ENCODE peak calls at places on chromosomes 4 and X, in seven cellular contexts. One of them, this sample, is unnamed.

GRCh38 chr4:154711522-154711921 is 32.3 kb upstream of the LRAT start:
- DNase-seq in activated CD4-positive, alpha-beta T cell treated with anti-CD3 and anti-CD28 coated beads, Interleukin-2, amount 50 U/mL, for 4 hours: no peak
- DNase-seq in transverse colon: no peak
- DNase-seq in tibial nerve: no peak
- DNase-seq in naive thymus-derived CD8-positive, alpha-beta T cell: no peak
- DNase-seq in stimulated activated CD4-positive, alpha-beta T cell treated with anti-CD3 and anti-CD28 coated beads, Interleukin-2, amount 100 ng/mL, for 48 hours: no peak
- DNase-seq in NCI-H510A: no peak
- DNase-seq in this sample: no peak

GRCh38 chrX:154023276-154024000 is 3.7 kb upstream of the IRAK1 start:
- DNase-seq in tibial nerve: no peak
- DNase-seq in stimulated activated CD4-positive, alpha-beta T cell treated with anti-CD3 and anti-CD28 coated beads, Interleukin-2, amount 100 ng/mL, for 48 hours: no peak
- DNase-seq in naive thymus-derived CD8-positive, alpha-beta T cell: no peak
- DNase-seq in transverse colon: no peak
- DNase-seq in NCI-H510A: no peak
- DNase-seq in activated CD4-positive, alpha-beta T cell treated with anti-CD3 and anti-CD28 coated beads, Interleukin-2, amount 50 U/mL, for 4 hours: no peak
- DNase-seq in this sample: no peak

GRCh38 chrX:101265869-101266428 is 25.2 kb downstream of the TAF7L start:
- DNase-seq in naive thymus-derived CD8-positive, alpha-beta T cell: no peak
- DNase-seq in tibial nerve: no peak
- DNase-seq in transverse colon: no peak
- DNase-seq in activated CD4-positive, alpha-beta T cell treated with anti-CD3 and anti-CD28 coated beads, Interleukin-2, amount 50 U/mL, for 4 hours: no peak
- DNase-seq in stimulated activated CD4-positive, alpha-beta T cell treated with anti-CD3 and anti-CD28 coated beads, Interleukin-2, amount 100 ng/mL, for 48 hours: no peak
- DNase-seq in NCI-H510A: peak
- DNase-seq in this sample: no peak

GRCh38 chr4:142405021-142405991 is 440.8 kb downstream of the INPP4B start:
- DNase-seq in NCI-H510A: no peak
- DNase-seq in tibial nerve: peak
- DNase-seq in activated CD4-positive, alpha-beta T cell treated with anti-CD3 and anti-CD28 coated beads, Interleukin-2, amount 50 U/mL, for 4 hours: peak
- DNase-seq in stimulated activated CD4-positive, alpha-beta T cell treated with anti-CD3 and anti-CD28 coated beads, Interleukin-2, amount 100 ng/mL, for 48 hours: peak
- DNase-seq in naive thymus-derived CD8-positive, alpha-beta T cell: peak
- DNase-seq in transverse colon: peak
- DNase-seq in this sample: no peak

GRCh38 chr4:96913437-96914075 is 1073.7 kb downstream of the PDHA2 start:
- DNase-seq in activated CD4-positive, alpha-beta T cell treated with anti-CD3 and anti-CD28 coated beads, Interleukin-2, amount 50 U/mL, for 4 hours: no peak
- DNase-seq in naive thymus-derived CD8-positive, alpha-beta T cell: no peak
- DNase-seq in stimulated activated CD4-positive, alpha-beta T cell treated with anti-CD3 and anti-CD28 coated beads, Interleukin-2, amount 100 ng/mL, for 48 hours: no peak
- DNase-seq in NCI-H510A: no peak
- DNase-seq in tibial nerve: no peak
- DNase-seq in transverse colon: no peak
- DNase-seq in this sample: no peak

GRCh38 chrX:129609395-129609794 is 45.4 kb downstream of the APLN start:
- DNase-seq in NCI-H510A: no peak
- DNase-seq in transverse colon: no peak
- DNase-seq in naive thymus-derived CD8-positive, alpha-beta T cell: no peak
- DNase-seq in stimulated activated CD4-positive, alpha-beta T cell treated with anti-CD3 and anti-CD28 coated beads, Interleukin-2, amount 100 ng/mL, for 48 hours: no peak
- DNase-seq in tibial nerve: no peak
- DNase-seq in activated CD4-positive, alpha-beta T cell treated with anti-CD3 and anti-CD28 coated beads, Interleukin-2, amount 50 U/mL, for 4 hours: no peak
- DNase-seq in this sample: no peak

GRCh38 chrX:108224218-108224617 is 132.6 kb downstream of the ATG4A start:
- DNase-seq in stimulated activated CD4-positive, alpha-beta T cell treated with anti-CD3 and anti-CD28 coated beads, Interleukin-2, amount 100 ng/mL, for 48 hours: no peak
- DNase-seq in tibial nerve: no peak
- DNase-seq in NCI-H510A: no peak
- DNase-seq in activated CD4-positive, alpha-beta T cell treated with anti-CD3 and anti-CD28 coated beads, Interleukin-2, amount 50 U/mL, for 4 hours: no peak
- DNase-seq in transverse colon: no peak
- DNase-seq in naive thymus-derived CD8-positive, alpha-beta T cell: no peak
- DNase-seq in this sample: no peak

GRCh38 chr4:8310306-8310705 is 40.8 kb downstream of the HTRA3 start:
- DNase-seq in tibial nerve: no peak
- DNase-seq in NCI-H510A: no peak
- DNase-seq in naive thymus-derived CD8-positive, alpha-beta T cell: no peak
- DNase-seq in stimulated activated CD4-positive, alpha-beta T cell treated with anti-CD3 and anti-CD28 coated beads, Interleukin-2, amount 100 ng/mL, for 48 hours: no peak
- DNase-seq in activated CD4-positive, alpha-beta T cell treated with anti-CD3 and anti-CD28 coated beads, Interleukin-2, amount 50 U/mL, for 4 hours: no peak
- DNase-seq in transverse colon: no peak
- DNase-seq in this sample: no peak

GRCh38 chrX:54495814-54496516 is at the start of gene FGD1:
- DNase-seq in activated CD4-positive, alpha-beta T cell treated with anti-CD3 and anti-CD28 coated beads, Interleukin-2, amount 50 U/mL, for 4 hours: peak
- DNase-seq in stimulated activated CD4-positive, alpha-beta T cell treated with anti-CD3 and anti-CD28 coated beads, Interleukin-2, amount 100 ng/mL, for 48 hours: peak
- DNase-seq in NCI-H510A: peak
- DNase-seq in tibial nerve: peak
- DNase-seq in naive thymus-derived CD8-positive, alpha-beta T cell: peak
- DNase-seq in transverse colon: peak
- DNase-seq in this sample: peak

GRCh38 chrX:39907964-39908616 is 189.7 kb downstream of the BCOR start:
- DNase-seq in activated CD4-positive, alpha-beta T cell treated with anti-CD3 and anti-CD28 coated beads, Interleukin-2, amount 50 U/mL, for 4 hours: no peak
- DNase-seq in tibial nerve: peak
- DNase-seq in stimulated activated CD4-positive, alpha-beta T cell treated with anti-CD3 and anti-CD28 coated beads, Interleukin-2, amount 100 ng/mL, for 48 hours: no peak
- DNase-seq in NCI-H510A: no peak
- DNase-seq in transverse colon: peak
- DNase-seq in naive thymus-derived CD8-positive, alpha-beta T cell: no peak
- DNase-seq in this sample: peak

GRCh38 chr4:74755486-74755885 is 38.8 kb downstream of the BTC start:
- DNase-seq in transverse colon: peak
- DNase-seq in stimulated activated CD4-positive, alpha-beta T cell treated with anti-CD3 and anti-CD28 coated beads, Interleukin-2, amount 100 ng/mL, for 48 hours: no peak
- DNase-seq in tibial nerve: no peak
- DNase-seq in NCI-H510A: no peak
- DNase-seq in naive thymus-derived CD8-positive, alpha-beta T cell: no peak
- DNase-seq in activated CD4-positive, alpha-beta T cell treated with anti-CD3 and anti-CD28 coated beads, Interleukin-2, amount 50 U/mL, for 4 hours: no peak
- DNase-seq in this sample: no peak

GRCh38 chr4:185183622-185184281 is 20.0 kb downstream of the CFAP97 start:
- DNase-seq in NCI-H510A: peak
- DNase-seq in stimulated activated CD4-positive, alpha-beta T cell treated with anti-CD3 and anti-CD28 coated beads, Interleukin-2, amount 100 ng/mL, for 48 hours: peak
- DNase-seq in tibial nerve: peak
- DNase-seq in transverse colon: peak
- DNase-seq in activated CD4-positive, alpha-beta T cell treated with anti-CD3 and anti-CD28 coated beads, Interleukin-2, amount 50 U/mL, for 4 hours: peak
- DNase-seq in naive thymus-derived CD8-positive, alpha-beta T cell: peak
- DNase-seq in this sample: peak

GRCh38 chr4:140238353-140239041 is 84.5 kb upstream of the MAML3 start:
- DNase-seq in stimulated activated CD4-positive, alpha-beta T cell treated with anti-CD3 and anti-CD28 coated beads, Interleukin-2, amount 100 ng/mL, for 48 hours: no peak
- DNase-seq in transverse colon: peak
- DNase-seq in naive thymus-derived CD8-positive, alpha-beta T cell: no peak
- DNase-seq in activated CD4-positive, alpha-beta T cell treated with anti-CD3 and anti-CD28 coated beads, Interleukin-2, amount 50 U/mL, for 4 hours: no peak
- DNase-seq in NCI-H510A: peak
- DNase-seq in tibial nerve: peak
- DNase-seq in this sample: peak

GRCh38 chr4:186217733-186218293 is 9.5 kb upstream of the KLKB1 start:
- DNase-seq in stimulated activated CD4-positive, alpha-beta T cell treated with anti-CD3 and anti-CD28 coated beads, Interleukin-2, amount 100 ng/mL, for 48 hours: no peak
- DNase-seq in NCI-H510A: no peak
- DNase-seq in tibial nerve: no peak
- DNase-seq in transverse colon: no peak
- DNase-seq in naive thymus-derived CD8-positive, alpha-beta T cell: no peak
- DNase-seq in activated CD4-positive, alpha-beta T cell treated with anti-CD3 and anti-CD28 coated beads, Interleukin-2, amount 50 U/mL, for 4 hours: no peak
- DNase-seq in this sample: no peak

GRCh38 chr4:1329408-1330371 is 17.3 kb upstream of the UVSSA start:
- DNase-seq in tibial nerve: no peak
- DNase-seq in stimulated activated CD4-positive, alpha-beta T cell treated with anti-CD3 and anti-CD28 coated beads, Interleukin-2, amount 100 ng/mL, for 48 hours: no peak
- DNase-seq in naive thymus-derived CD8-positive, alpha-beta T cell: peak
- DNase-seq in NCI-H510A: no peak
- DNase-seq in activated CD4-positive, alpha-beta T cell treated with anti-CD3 and anti-CD28 coated beads, Interleukin-2, amount 50 U/mL, for 4 hours: no peak
- DNase-seq in transverse colon: no peak
- DNase-seq in this sample: no peak

GRCh38 chr4:74878323-74878722 is 54.6 kb upstream of the PARM1 start:
- DNase-seq in NCI-H510A: no peak
- DNase-seq in transverse colon: no peak
- DNase-seq in tibial nerve: no peak
- DNase-seq in naive thymus-derived CD8-positive, alpha-beta T cell: no peak
- DNase-seq in stimulated activated CD4-positive, alpha-beta T cell treated with anti-CD3 and anti-CD28 coated beads, Interleukin-2, amount 100 ng/mL, for 48 hours: no peak
- DNase-seq in activated CD4-positive, alpha-beta T cell treated with anti-CD3 and anti-CD28 coated beads, Interleukin-2, amount 50 U/mL, for 4 hours: no peak
- DNase-seq in this sample: no peak

GRCh38 chr4:11297201-11297600 is 131.5 kb downstream of the HS3ST1 start:
- DNase-seq in activated CD4-positive, alpha-beta T cell treated with anti-CD3 and anti-CD28 coated beads, Interleukin-2, amount 50 U/mL, for 4 hours: no peak
- DNase-seq in naive thymus-derived CD8-positive, alpha-beta T cell: no peak
- DNase-seq in transverse colon: no peak
- DNase-seq in stimulated activated CD4-positive, alpha-beta T cell treated with anti-CD3 and anti-CD28 coated beads, Interleukin-2, amount 100 ng/mL, for 48 hours: no peak
- DNase-seq in NCI-H510A: no peak
- DNase-seq in tibial nerve: no peak
- DNase-seq in this sample: no peak

GRCh38 chr4:53043096-53043495 is 181.0 kb downstream of the RASL11B start:
- DNase-seq in NCI-H510A: no peak
- DNase-seq in naive thymus-derived CD8-positive, alpha-beta T cell: no peak
- DNase-seq in transverse colon: no peak
- DNase-seq in tibial nerve: no peak
- DNase-seq in stimulated activated CD4-positive, alpha-beta T cell treated with anti-CD3 and anti-CD28 coated beads, Interleukin-2, amount 100 ng/mL, for 48 hours: no peak
- DNase-seq in activated CD4-positive, alpha-beta T cell treated with anti-CD3 and anti-CD28 coated beads, Interleukin-2, amount 50 U/mL, for 4 hours: no peak
- DNase-seq in this sample: no peak

GRCh38 chrX:131262738-131263679 is 26.1 kb downstream of the IGSF1 start:
- DNase-seq in tibial nerve: no peak
- DNase-seq in activated CD4-positive, alpha-beta T cell treated with anti-CD3 and anti-CD28 coated beads, Interleukin-2, amount 50 U/mL, for 4 hours: peak
- DNase-seq in transverse colon: peak
- DNase-seq in NCI-H510A: no peak
- DNase-seq in stimulated activated CD4-positive, alpha-beta T cell treated with anti-CD3 and anti-CD28 coated beads, Interleukin-2, amount 100 ng/mL, for 48 hours: peak
- DNase-seq in naive thymus-derived CD8-positive, alpha-beta T cell: no peak
- DNase-seq in this sample: peak

GRCh38 chr4:177492022-177492421 is 49.8 kb upstream of the AGA start:
- DNase-seq in transverse colon: no peak
- DNase-seq in activated CD4-positive, alpha-beta T cell treated with anti-CD3 and anti-CD28 coated beads, Interleukin-2, amount 50 U/mL, for 4 hours: no peak
- DNase-seq in NCI-H510A: no peak
- DNase-seq in naive thymus-derived CD8-positive, alpha-beta T cell: no peak
- DNase-seq in tibial nerve: no peak
- DNase-seq in stimulated activated CD4-positive, alpha-beta T cell treated with anti-CD3 and anti-CD28 coated beads, Interleukin-2, amount 100 ng/mL, for 48 hours: no peak
- DNase-seq in this sample: no peak

GRCh38 chr4:182404371-182404770 is 161.2 kb downstream of the TENM3 start:
- DNase-seq in stimulated activated CD4-positive, alpha-beta T cell treated with anti-CD3 and anti-CD28 coated beads, Interleukin-2, amount 100 ng/mL, for 48 hours: no peak
- DNase-seq in NCI-H510A: no peak
- DNase-seq in transverse colon: no peak
- DNase-seq in naive thymus-derived CD8-positive, alpha-beta T cell: no peak
- DNase-seq in activated CD4-positive, alpha-beta T cell treated with anti-CD3 and anti-CD28 coated beads, Interleukin-2, amount 50 U/mL, for 4 hours: no peak
- DNase-seq in tibial nerve: no peak
- DNase-seq in this sample: no peak

GRCh38 chr4:76898949-76899640 is 1.2 kb upstream of the SOWAHB start:
- DNase-seq in transverse colon: no peak
- DNase-seq in NCI-H510A: no peak
- DNase-seq in tibial nerve: no peak
- DNase-seq in naive thymus-derived CD8-positive, alpha-beta T cell: no peak
- DNase-seq in activated CD4-positive, alpha-beta T cell treated with anti-CD3 and anti-CD28 coated beads, Interleukin-2, amount 50 U/mL, for 4 hours: no peak
- DNase-seq in stimulated activated CD4-positive, alpha-beta T cell treated with anti-CD3 and anti-CD28 coated beads, Interleukin-2, amount 100 ng/mL, for 48 hours: no peak
- DNase-seq in this sample: no peak

GRCh38 chr4:74316397-74316796 is 8.1 kb downstream of the EPGN start:
- DNase-seq in stimulated activated CD4-positive, alpha-beta T cell treated with anti-CD3 and anti-CD28 coated beads, Interleukin-2, amount 100 ng/mL, for 48 hours: no peak
- DNase-seq in transverse colon: no peak
- DNase-seq in tibial nerve: no peak
- DNase-seq in activated CD4-positive, alpha-beta T cell treated with anti-CD3 and anti-CD28 coated beads, Interleukin-2, amount 50 U/mL, for 4 hours: no peak
- DNase-seq in NCI-H510A: no peak
- DNase-seq in naive thymus-derived CD8-positive, alpha-beta T cell: no peak
- DNase-seq in this sample: no peak

GRCh38 chrX:153687121-153688039 is at the start of gene SLC6A8:
- DNase-seq in transverse colon: peak
- DNase-seq in tibial nerve: peak
- DNase-seq in activated CD4-positive, alpha-beta T cell treated with anti-CD3 and anti-CD28 coated beads, Interleukin-2, amount 50 U/mL, for 4 hours: peak
- DNase-seq in naive thymus-derived CD8-positive, alpha-beta T cell: no peak
- DNase-seq in NCI-H510A: peak
- DNase-seq in stimulated activated CD4-positive, alpha-beta T cell treated with anti-CD3 and anti-CD28 coated beads, Interleukin-2, amount 100 ng/mL, for 48 hours: peak
- DNase-seq in this sample: peak

GRCh38 chrX:153725039-153725831 is 579 bp downstream of the ABCD1 start:
- DNase-seq in activated CD4-positive, alpha-beta T cell treated with anti-CD3 and anti-CD28 coated beads, Interleukin-2, amount 50 U/mL, for 4 hours: no peak
- DNase-seq in stimulated activated CD4-positive, alpha-beta T cell treated with anti-CD3 and anti-CD28 coated beads, Interleukin-2, amount 100 ng/mL, for 48 hours: no peak
- DNase-seq in transverse colon: no peak
- DNase-seq in naive thymus-derived CD8-positive, alpha-beta T cell: no peak
- DNase-seq in NCI-H510A: no peak
- DNase-seq in tibial nerve: no peak
- DNase-seq in this sample: no peak

GRCh38 chrX:2708601-2709200 is 17.6 kb downstream of the CD99 start:
- DNase-seq in stimulated activated CD4-positive, alpha-beta T cell treated with anti-CD3 and anti-CD28 coated beads, Interleukin-2, amount 100 ng/mL, for 48 hours: no peak
- DNase-seq in tibial nerve: no peak
- DNase-seq in transverse colon: no peak
- DNase-seq in NCI-H510A: no peak
- DNase-seq in activated CD4-positive, alpha-beta T cell treated with anti-CD3 and anti-CD28 coated beads, Interleukin-2, amount 50 U/mL, for 4 hours: no peak
- DNase-seq in naive thymus-derived CD8-positive, alpha-beta T cell: no peak
- DNase-seq in this sample: no peak

GRCh38 chrX:152642931-152643525 is 5.3 kb downstream of the GABRQ start:
- DNase-seq in stimulated activated CD4-positive, alpha-beta T cell treated with anti-CD3 and anti-CD28 coated beads, Interleukin-2, amount 100 ng/mL, for 48 hours: no peak
- DNase-seq in NCI-H510A: no peak
- DNase-seq in tibial nerve: no peak
- DNase-seq in naive thymus-derived CD8-positive, alpha-beta T cell: no peak
- DNase-seq in transverse colon: no peak
- DNase-seq in activated CD4-positive, alpha-beta T cell treated with anti-CD3 and anti-CD28 coated beads, Interleukin-2, amount 50 U/mL, for 4 hours: no peak
- DNase-seq in this sample: no peak

GRCh38 chr4:1727117-1728031 is 6.1 kb downstream of the TACC3 start:
- DNase-seq in transverse colon: peak
- DNase-seq in NCI-H510A: no peak
- DNase-seq in naive thymus-derived CD8-positive, alpha-beta T cell: no peak
- DNase-seq in tibial nerve: peak
- DNase-seq in stimulated activated CD4-positive, alpha-beta T cell treated with anti-CD3 and anti-CD28 coated beads, Interleukin-2, amount 100 ng/mL, for 48 hours: no peak
- DNase-seq in activated CD4-positive, alpha-beta T cell treated with anti-CD3 and anti-CD28 coated beads, Interleukin-2, amount 50 U/mL, for 4 hours: no peak
- DNase-seq in this sample: no peak

GRCh38 chr4:55124337-55125076 is 888 bp downstream of the KDR start:
- DNase-seq in stimulated activated CD4-positive, alpha-beta T cell treated with anti-CD3 and anti-CD28 coated beads, Interleukin-2, amount 100 ng/mL, for 48 hours: no peak
- DNase-seq in naive thymus-derived CD8-positive, alpha-beta T cell: no peak
- DNase-seq in activated CD4-positive, alpha-beta T cell treated with anti-CD3 and anti-CD28 coated beads, Interleukin-2, amount 50 U/mL, for 4 hours: no peak
- DNase-seq in tibial nerve: no peak
- DNase-seq in transverse colon: no peak
- DNase-seq in NCI-H510A: no peak
- DNase-seq in this sample: no peak

GRCh38 chr4:36183232-36183631 is 61.1 kb downstream of the ARAP2 start:
- DNase-seq in activated CD4-positive, alpha-beta T cell treated with anti-CD3 and anti-CD28 coated beads, Interleukin-2, amount 50 U/mL, for 4 hours: no peak
- DNase-seq in naive thymus-derived CD8-positive, alpha-beta T cell: no peak
- DNase-seq in NCI-H510A: no peak
- DNase-seq in transverse colon: no peak
- DNase-seq in tibial nerve: no peak
- DNase-seq in stimulated activated CD4-positive, alpha-beta T cell treated with anti-CD3 and anti-CD28 coated beads, Interleukin-2, amount 100 ng/mL, for 48 hours: no peak
- DNase-seq in this sample: no peak

GRCh38 chr4:71209161-71209560 is 129.7 kb upstream of the SLC4A4 start:
- DNase-seq in stimulated activated CD4-positive, alpha-beta T cell treated with anti-CD3 and anti-CD28 coated beads, Interleukin-2, amount 100 ng/mL, for 48 hours: no peak
- DNase-seq in activated CD4-positive, alpha-beta T cell treated with anti-CD3 and anti-CD28 coated beads, Interleukin-2, amount 50 U/mL, for 4 hours: no peak
- DNase-seq in NCI-H510A: no peak
- DNase-seq in naive thymus-derived CD8-positive, alpha-beta T cell: no peak
- DNase-seq in tibial nerve: no peak
- DNase-seq in transverse colon: no peak
- DNase-seq in this sample: no peak

GRCh38 chr4:158282252-158282651 is 72.0 kb downstream of the TMEM144 start:
- DNase-seq in stimulated activated CD4-positive, alpha-beta T cell treated with anti-CD3 and anti-CD28 coated beads, Interleukin-2, amount 100 ng/mL, for 48 hours: no peak
- DNase-seq in NCI-H510A: no peak
- DNase-seq in transverse colon: no peak
- DNase-seq in activated CD4-positive, alpha-beta T cell treated with anti-CD3 and anti-CD28 coated beads, Interleukin-2, amount 50 U/mL, for 4 hours: no peak
- DNase-seq in tibial nerve: no peak
- DNase-seq in naive thymus-derived CD8-positive, alpha-beta T cell: no peak
- DNase-seq in this sample: no peak

This sample was measured in NCI-H2107.